ENCODE peak calls at places on chromosomes 2 and 18, in eight cellular contexts. One of them, this sample, is unnamed. For H3K4me1, the result is how much of the 10 kb centered on the place peaks cover.

GRCh38 chr2:10053351-10053750 is 10.0 kb downstream of the KLF11 start:
- DNase-seq in endodermal cell: no peak
- DNase-seq in left ventricle myocardium inferior: no peak
- DNase-seq in DND-41: no peak
- DNase-seq in mesendoderm: no peak
- DNase-seq in stomach: peak
- DNase-seq in breast epithelium: no peak
- DNase-seq in Panc1: no peak
- DNase-seq in this sample: no peak

GRCh38 chr2:819121-819520 is 131.5 kb upstream of the SNTG2 start:
- DNase-seq in breast epithelium: no peak
- DNase-seq in mesendoderm: no peak
- DNase-seq in DND-41: no peak
- DNase-seq in Panc1: no peak
- DNase-seq in endodermal cell: no peak
- DNase-seq in left ventricle myocardium inferior: no peak
- DNase-seq in stomach: no peak
- DNase-seq in this sample: no peak

GRCh38 chr2:168552450-168552856 is 96.4 kb downstream of the CERS6 start:
- DNase-seq in left ventricle myocardium inferior: no peak
- DNase-seq in Panc1: no peak
- DNase-seq in breast epithelium: no peak
- DNase-seq in DND-41: no peak
- DNase-seq in stomach: no peak
- DNase-seq in endodermal cell: peak
- DNase-seq in mesendoderm: peak
- DNase-seq in this sample: no peak

GRCh38 chr18:12862467-12862866 is 21.6 kb downstream of the PTPN2 start:
- DNase-seq in endodermal cell: peak
- DNase-seq in DND-41: no peak
- DNase-seq in breast epithelium: no peak
- DNase-seq in Panc1: no peak
- DNase-seq in left ventricle myocardium inferior: no peak
- DNase-seq in mesendoderm: peak
- DNase-seq in stomach: peak
- DNase-seq in this sample: no peak

GRCh38 chr2:174573621-174574081 is 24.0 kb downstream of the WIPF1 start:
- DNase-seq in Panc1: no peak
- DNase-seq in endodermal cell: no peak
- DNase-seq in left ventricle myocardium inferior: peak
- DNase-seq in mesendoderm: no peak
- DNase-seq in DND-41: no peak
- DNase-seq in breast epithelium: peak
- DNase-seq in stomach: no peak
- DNase-seq in this sample: no peak

GRCh38 chr2:50491541-50492114 is 540.3 kb downstream of the NRXN1 start:
- DNase-seq in Panc1: peak
- DNase-seq in breast epithelium: no peak
- DNase-seq in DND-41: peak
- DNase-seq in endodermal cell: peak
- DNase-seq in left ventricle myocardium inferior: no peak
- DNase-seq in stomach: no peak
- DNase-seq in mesendoderm: peak
- DNase-seq in this sample: peak

GRCh38 chr2:239610457-239611221 is 209.8 kb upstream of the HDAC4 start:
- DNase-seq in breast epithelium: no peak
- DNase-seq in stomach: no peak
- DNase-seq in endodermal cell: no peak
- DNase-seq in DND-41: peak
- DNase-seq in mesendoderm: no peak
- DNase-seq in Panc1: no peak
- DNase-seq in left ventricle myocardium inferior: no peak
- DNase-seq in this sample: no peak

GRCh38 chr2:197322729-197323720 is 12.4 kb upstream of the ANKRD44 start:
- DNase-seq in endodermal cell: peak
- DNase-seq in breast epithelium: no peak
- DNase-seq in DND-41: no peak
- DNase-seq in stomach: no peak
- DNase-seq in mesendoderm: peak
- DNase-seq in Panc1: no peak
- DNase-seq in left ventricle myocardium inferior: no peak
- DNase-seq in this sample: no peak

GRCh38 chr2:76445880-76446279 is 735.2 kb upstream of the GCFC2 start:
- DNase-seq in left ventricle myocardium inferior: no peak
- DNase-seq in DND-41: no peak
- DNase-seq in stomach: no peak
- DNase-seq in breast epithelium: no peak
- DNase-seq in Panc1: no peak
- DNase-seq in endodermal cell: no peak
- DNase-seq in mesendoderm: no peak
- DNase-seq in this sample: no peak

GRCh38 chr2:68274022-68274421 is 21.7 kb upstream of the PPP3R1 start:
- DNase-seq in stomach: no peak
- DNase-seq in left ventricle myocardium inferior: no peak
- DNase-seq in mesendoderm: peak
- DNase-seq in endodermal cell: no peak
- DNase-seq in DND-41: no peak
- DNase-seq in Panc1: no peak
- DNase-seq in breast epithelium: no peak
- DNase-seq in this sample: no peak

DNA sequence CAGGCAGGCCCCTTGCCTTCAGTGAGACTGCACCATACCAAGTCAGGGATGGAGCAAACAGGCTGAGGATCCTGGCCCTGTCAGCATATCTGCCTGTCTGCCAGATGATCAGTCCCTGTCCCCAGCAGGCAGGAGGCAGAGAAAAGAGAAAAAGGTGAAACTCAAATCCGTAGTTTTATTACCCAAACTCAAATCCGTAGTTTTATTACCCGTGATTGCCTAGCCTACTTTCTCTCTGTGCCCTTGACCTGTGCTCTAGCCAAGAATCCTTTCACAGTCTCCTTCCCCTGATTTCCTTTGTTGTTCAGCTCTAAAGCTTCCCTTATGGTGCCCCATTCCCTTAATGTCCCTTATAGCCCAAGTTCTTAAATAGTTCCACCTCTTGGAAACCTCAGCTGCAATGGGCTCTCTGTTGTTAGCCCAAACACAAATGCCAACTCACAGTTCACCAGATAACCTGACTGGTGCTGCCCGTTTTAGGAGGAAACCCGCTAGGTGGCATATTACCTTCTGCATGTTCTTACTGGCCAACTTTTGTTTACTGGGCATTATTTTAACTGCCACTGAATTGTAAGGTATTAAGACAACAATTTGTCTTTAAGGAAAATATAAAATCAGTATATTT is 125.6 kb upstream of the FZD5 start:
- DNase-seq in left ventricle myocardium inferior: no peak
- DNase-seq in stomach: no peak
- DNase-seq in mesendoderm: no peak
- DNase-seq in breast epithelium: no peak
- DNase-seq in Panc1: no peak
- DNase-seq in DND-41: no peak
- DNase-seq in endodermal cell: no peak
- DNase-seq in this sample: no peak
- H3K4me1 ChIP-seq in left ventricle myocardium inferior: under half
- H3K4me1 ChIP-seq in stomach: under half
- H3K4me1 ChIP-seq in mesendoderm: under half
- H3K4me1 ChIP-seq in breast epithelium: under half
- H3K4me1 ChIP-seq in Panc1: under half
- H3K4me1 ChIP-seq in DND-41: under half
- H3K4me1 ChIP-seq in endodermal cell: under half
- H3K4me1 ChIP-seq in this sample: under half

DNA sequence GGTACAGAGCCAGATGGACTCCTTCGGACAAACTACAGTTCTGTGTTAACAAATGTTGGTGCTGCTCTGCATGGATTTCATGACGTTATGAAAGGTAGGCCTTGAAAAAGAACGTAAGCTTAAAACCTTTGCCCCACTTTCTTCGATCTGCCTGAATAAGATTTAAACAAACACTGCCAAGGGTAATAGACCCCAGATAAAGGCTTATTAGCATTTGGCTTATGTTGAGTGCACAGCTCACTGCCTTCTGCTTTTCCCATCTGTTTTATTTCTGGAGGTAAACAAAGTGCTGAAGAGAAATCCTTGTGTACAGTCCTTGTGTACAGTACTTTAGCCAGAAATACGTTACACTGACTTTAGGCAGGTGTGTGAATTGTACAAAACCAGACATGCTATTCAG is 50.0 kb upstream of the STON1 start:
- DNase-seq in DND-41: no peak
- DNase-seq in endodermal cell: no peak
- DNase-seq in left ventricle myocardium inferior: no peak
- DNase-seq in breast epithelium: no peak
- DNase-seq in stomach: no peak
- DNase-seq in mesendoderm: no peak
- DNase-seq in Panc1: no peak
- DNase-seq in this sample: no peak
- H3K27ac ChIP-seq in DND-41: no peak
- H3K27ac ChIP-seq in endodermal cell: peak
- H3K27ac ChIP-seq in left ventricle myocardium inferior: peak
- H3K27ac ChIP-seq in breast epithelium: no peak
- H3K27ac ChIP-seq in stomach: peak
- H3K27ac ChIP-seq in mesendoderm: no peak
- H3K27ac ChIP-seq in Panc1: no peak
- H3K27ac ChIP-seq in this sample: no peak

GRCh38 chr2:120893874-120894584 is 158.4 kb downstream of the GLI2 start:
- DNase-seq in endodermal cell: peak
- DNase-seq in Panc1: no peak
- DNase-seq in breast epithelium: no peak
- DNase-seq in mesendoderm: peak
- DNase-seq in stomach: no peak
- DNase-seq in DND-41: no peak
- DNase-seq in left ventricle myocardium inferior: no peak
- DNase-seq in this sample: no peak
- H3K4me3 ChIP-seq in endodermal cell: no peak
- H3K4me3 ChIP-seq in Panc1: no peak
- H3K4me3 ChIP-seq in breast epithelium: no peak
- H3K4me3 ChIP-seq in mesendoderm: no peak
- H3K4me3 ChIP-seq in stomach: no peak
- H3K4me3 ChIP-seq in DND-41: no peak
- H3K4me3 ChIP-seq in left ventricle myocardium inferior: no peak
- H3K4me3 ChIP-seq in this sample: no peak

DNA sequence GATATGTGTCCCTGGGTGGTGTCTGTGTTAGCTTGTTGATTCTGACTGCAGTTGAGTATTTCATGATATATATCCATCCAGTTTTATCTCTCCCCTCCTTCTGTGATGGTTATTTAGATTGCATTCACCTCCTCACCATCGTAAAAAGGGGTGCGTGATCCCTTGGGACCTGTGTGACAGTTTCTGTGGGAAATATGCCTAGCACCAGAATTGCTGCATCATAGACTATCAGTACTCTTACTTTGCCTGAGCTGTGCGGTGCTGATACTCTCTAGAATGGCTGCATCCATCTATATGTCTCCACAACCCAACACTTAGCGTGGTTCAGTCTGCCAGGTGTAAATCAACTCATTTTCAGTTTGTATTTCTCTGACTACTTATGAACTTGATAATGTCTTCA is 34.3 kb downstream of the PKP4 start:
- DNase-seq in stomach: no peak
- DNase-seq in left ventricle myocardium inferior: no peak
- DNase-seq in mesendoderm: no peak
- DNase-seq in Panc1: no peak
- DNase-seq in DND-41: no peak
- DNase-seq in endodermal cell: no peak
- DNase-seq in breast epithelium: no peak
- DNase-seq in this sample: no peak
- H3K4me1 ChIP-seq in stomach: under half
- H3K4me1 ChIP-seq in left ventricle myocardium inferior: half or more
- H3K4me1 ChIP-seq in mesendoderm: under half
- H3K4me1 ChIP-seq in Panc1: under half
- H3K4me1 ChIP-seq in DND-41: under half
- H3K4me1 ChIP-seq in endodermal cell: under half
- H3K4me1 ChIP-seq in breast epithelium: under half
- H3K4me1 ChIP-seq in this sample: under half

This sample was measured in CD4-positive, CD25-positive, alpha-beta regulatory T cell.